ENCODE peak calls at places on chromosomes 5 and 9, in seven cellular contexts. Q, R, C, A, H, D and F are unnamed samples.

GRCh38 chr5:160175438-160176218 is 53.7 kb upstream of the FABP6 start:
- DNase-seq in Q (peak), R (no peak), C (no peak), A (no peak), H (no peak), D (no peak), F (no peak)

GRCh38 chr5:34756781-34757624 is 82.0 kb upstream of the TTC23L start:
- DNase-seq in Q (no peak), R (peak), C (no peak), A (no peak), H (no peak), D (peak), F (no peak)

GRCh38 chr9:129319938-129320481 is 141.9 kb upstream of the IER5L start:
- DNase-seq in Q (no peak), R (no peak), C (peak), A (no peak), H (no peak), D (no peak), F (no peak)

GRCh38 chr5:75331095-75332090 is 5.6 kb upstream of the HMGCR start:
- DNase-seq in Q (no peak), R (no peak), C (no peak), A (no peak), H (no peak), D (no peak), F (no peak)

GRCh38 chr5:67248703-67249589 is 52.3 kb upstream of the CD180 start:
- DNase-seq in Q (no peak), R (no peak), C (no peak), A (no peak), H (no peak), D (peak), F (no peak)

GRCh38 chr5:684771-685216 is 8.4 kb downstream of the TPPP start:
- DNase-seq in Q (no peak), R (no peak), C (peak), A (no peak), H (no peak), D (no peak), F (no peak)

GRCh38 chr5:90182726-90183125 is 226.8 kb downstream of the CETN3 start:
- DNase-seq in Q (no peak), R (no peak), C (no peak), A (no peak), H (no peak), D (peak), F (no peak)

GRCh38 chr9:114521846-114522245 is 16.6 kb upstream of the WHRN start:
- DNase-seq in Q (peak), R (no peak), C (no peak), A (no peak), H (no peak), D (no peak), F (no peak)

GRCh38 chr5:139453683-139454567 is 8.6 kb downstream of the ECSCR start:
- DNase-seq in Q (no peak), R (no peak), C (no peak), A (no peak), H (no peak), D (no peak), F (no peak)

GRCh38 chr5:11322133-11322532 is 561.1 kb upstream of the DAP start:
- DNase-seq in Q (no peak), R (peak), C (no peak), A (no peak), H (no peak), D (peak), F (no peak)

GRCh38 chr5:166772770-166773169 is 1518.7 kb upstream of the WWC1 start:
- DNase-seq in Q (no peak), R (peak), C (no peak), A (no peak), H (no peak), D (peak), F (no peak)

GRCh38 chr5:113042491-113043243 is 66.1 kb downstream of the DCP2 start:
- DNase-seq in Q (no peak), R (no peak), C (no peak), A (no peak), H (no peak), D (no peak), F (no peak)

GRCh38 chr9:36488322-36488838 is 84.3 kb upstream of the MELK start:
- DNase-seq in Q (no peak), R (no peak), C (no peak), A (no peak), H (no peak), D (no peak), F (no peak)

GRCh38 chr5:33370135-33370472 is 70.7 kb upstream of the TARS1 start:
- DNase-seq in Q (peak), R (peak), C (no peak), A (no peak), H (no peak), D (no peak), F (no peak)

GRCh38 chr5:176692835-176693476 is 45.7 kb downstream of the TSPAN17 start:
- DNase-seq in Q (no peak), R (no peak), C (no peak), A (no peak), H (no peak), D (no peak), F (no peak)

GRCh38 chr5:140072812-140073211 is 29.7 kb upstream of the NRG2 start:
- DNase-seq in Q (no peak), R (no peak), C (no peak), A (no peak), H (no peak), D (no peak), F (no peak)

GRCh38 chr5:138372225-138372624 is 19.7 kb downstream of the KDM3B start:
- DNase-seq in Q (no peak), R (no peak), C (no peak), A (no peak), H (no peak), D (no peak), F (no peak)

GRCh38 chr9:97980918-97981827 is 2.0 kb upstream of the ANP32B start:
- DNase-seq in Q (no peak), R (no peak), C (no peak), A (peak), H (no peak), D (no peak), F (no peak)

GRCh38 chr9:111102793-111103474 is 64.7 kb upstream of the LPAR1 start:
- DNase-seq in Q (peak), R (peak), C (no peak), A (no peak), H (no peak), D (peak), F (no peak)

GRCh38 chr5:142012792-142013388 is at the start of gene GNPDA1:
- DNase-seq in Q (peak), R (peak), C (peak), A (peak), H (no peak), D (peak), F (peak)

GRCh38 chr9:124050955-124051354 is 39.4 kb downstream of the LHX2 start:
- DNase-seq in Q (no peak), R (no peak), C (no peak), A (no peak), H (no peak), D (no peak), F (no peak)

GRCh38 chr9:81002242-81002641 is 687.1 kb downstream of the TLE1 start:
- DNase-seq in Q (no peak), R (no peak), C (no peak), A (peak), H (no peak), D (no peak), F (no peak)

GRCh38 chr9:133694686-133695085 is 43.5 kb downstream of the SARDH start:
- DNase-seq in Q (no peak), R (no peak), C (no peak), A (no peak), H (no peak), D (no peak), F (no peak)

GRCh38 chr9:137522746-137523455 is 27.3 kb downstream of the PNPLA7 start:
- DNase-seq in Q (no peak), R (no peak), C (no peak), A (no peak), H (no peak), D (no peak), F (no peak)

GRCh38 chr5:140633081-140633471 is at the start of gene CD14:
- DNase-seq in Q (no peak), R (no peak), C (no peak), A (no peak), H (no peak), D (peak), F (no peak)

GRCh38 chr9:11701706-11702105 is 991.5 kb upstream of the TYRP1 start:
- DNase-seq in Q (no peak), R (no peak), C (no peak), A (no peak), H (no peak), D (no peak), F (no peak)

GRCh38 chr9:133351908-133352634 is 4.1 kb downstream of the RPL7A start:
- DNase-seq in Q (peak), R (peak), C (peak), A (peak), H (peak), D (peak), F (peak)

GRCh38 chr9:102832814-102833213 is 162.3 kb upstream of the CYLC2 start:
- DNase-seq in Q (no peak), R (no peak), C (no peak), A (no peak), H (no peak), D (no peak), F (no peak)

GRCh38 chr9:128006360-128007024 is 25.7 kb upstream of the EEIG1 start:
- DNase-seq in Q (peak), R (peak), C (no peak), A (no peak), H (no peak), D (peak), F (no peak)

GRCh38 chr5:114152656-114153360 is 209.1 kb upstream of the KCNN2 start:
- DNase-seq in Q (peak), R (no peak), C (no peak), A (no peak), H (no peak), D (no peak), F (no peak)

GRCh38 chr9:91755761-91756638 is 194.0 kb downstream of the ROR2 start:
- DNase-seq in Q (no peak), R (no peak), C (no peak), A (no peak), H (no peak), D (no peak), F (no peak)

GRCh38 chr9:129245276-129245675 is 67.2 kb upstream of the IER5L start:
- DNase-seq in Q (peak), R (peak), C (no peak), A (peak), H (no peak), D (peak), F (no peak)

GRCh38 chr5:158889007-158889406 is 210.7 kb downstream of the EBF1 start:
- DNase-seq in Q (no peak), R (no peak), C (no peak), A (no peak), H (no peak), D (no peak), F (no peak)

GRCh38 chr5:166725585-166725984 is 1565.9 kb upstream of the WWC1 start:
- DNase-seq in Q (no peak), R (no peak), C (no peak), A (no peak), H (no peak), D (no peak), F (no peak)

GRCh38 chr5:66680804-66681203 is 84.6 kb downstream of the MAST4 start:
- DNase-seq in Q (no peak), R (no peak), C (no peak), A (peak), H (no peak), D (peak), F (no peak)

GRCh38 chr5:173093597-173093996 is 37.4 kb downstream of the CREBRF start:
- DNase-seq in Q (no peak), R (no peak), C (no peak), A (no peak), H (no peak), D (no peak), F (no peak)

GRCh38 chr5:164484948-164485347 is 979.5 kb downstream of the MAT2B start:
- DNase-seq in Q (no peak), R (no peak), C (no peak), A (no peak), H (no peak), D (no peak), F (no peak)

GRCh38 chr9:19689324-19690087 is 99.3 kb downstream of the SLC24A2 start:
- DNase-seq in Q (peak), R (peak), C (no peak), A (no peak), H (no peak), D (no peak), F (no peak)

DNA sequence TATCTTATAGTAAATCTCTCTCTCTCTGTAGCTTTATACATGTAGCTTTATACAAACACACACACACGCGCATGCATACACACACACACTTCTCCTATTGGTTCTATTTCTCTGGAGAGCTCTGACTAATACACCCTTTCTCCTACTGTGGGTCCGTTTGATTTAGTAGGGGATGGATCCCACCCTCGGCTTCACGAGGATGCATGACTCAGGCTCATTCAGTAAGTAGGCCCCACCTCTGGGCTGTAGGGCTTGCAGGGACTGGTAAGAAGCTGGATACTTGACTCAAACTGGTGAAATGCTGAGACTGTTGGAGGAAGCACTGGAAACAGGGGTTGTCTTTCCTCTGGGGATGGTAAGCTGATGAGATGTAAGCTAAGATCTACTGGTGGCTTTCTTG is 98.7 kb downstream of the SLC24A2 start:
- DNase-seq in Q (peak), R (peak), C (no peak), A (no peak), H (no peak), D (no peak), F (no peak)
- H4K8ac ChIP-seq in Q (no peak), R (no peak), C (no peak), A (no peak), H (no peak), D (no peak), F (no peak)

DNA sequence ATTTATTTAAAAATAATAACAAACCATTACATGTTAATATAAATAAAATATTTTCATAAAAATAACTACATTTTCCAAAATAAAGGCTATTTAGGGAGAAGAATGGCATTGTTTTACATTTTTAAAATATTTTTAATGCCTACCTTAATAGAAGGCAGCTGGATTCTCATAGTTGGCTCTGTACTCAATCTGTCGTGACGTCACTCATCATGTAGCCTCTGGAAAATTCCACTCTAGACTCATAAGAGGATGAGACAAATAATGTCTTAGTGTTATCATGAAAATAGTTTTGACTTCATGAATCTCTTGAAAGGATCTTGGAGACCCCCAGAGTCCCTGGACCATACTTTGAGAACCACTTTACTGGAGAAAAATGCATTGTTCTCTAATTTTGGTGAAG is 93.1 kb downstream of the NXNL2 start:
- DNase-seq in Q (no peak), R (no peak), C (no peak), A (no peak), H (no peak), D (peak), F (no peak)
- H4K8ac ChIP-seq in Q (no peak), R (no peak), C (no peak), A (no peak), H (no peak), D (no peak), F (no peak)

GRCh38 chr5:1794896-1795290 is 4.7 kb downstream of the MRPL36 start:
- DNase-seq in Q (no peak), R (no peak), C (no peak), A (no peak), H (no peak), D (no peak), F (no peak)

GRCh38 chr5:1793301-1793740 is 6.3 kb downstream of the MRPL36 start:
- DNase-seq in Q (peak), R (peak), C (no peak), A (no peak), H (no peak), D (no peak), F (no peak)

GRCh38 chr5:1792842-1793266 is 6.8 kb downstream of the MRPL36 start:
- DNase-seq in Q (peak), R (peak), C (no peak), A (peak), H (no peak), D (no peak), F (no peak)

GRCh38 chr5:1795506-1795905 is 4.1 kb downstream of the MRPL36 start:
- DNase-seq in Q (no peak), R (no peak), C (no peak), A (no peak), H (no peak), D (no peak), F (no peak)

GRCh38 chr5:1793966-1794895 is 5.4 kb downstream of the MRPL36 start:
- DNase-seq in Q (peak), R (peak), C (no peak), A (no peak), H (no peak), D (no peak), F (no peak)
- H4K8ac ChIP-seq in Q (peak), R (no peak), C (no peak), A (no peak), H (no peak), D (no peak), F (peak)

GRCh38 chr9:109519366-109519765 is 21.3 kb upstream of the PTPN3 start:
- DNase-seq in Q (no peak), R (no peak), C (no peak), A (no peak), H (no peak), D (peak), F (no peak)
- H4K8ac ChIP-seq in Q (no peak), R (no peak), C (no peak), A (no peak), H (no peak), D (no peak), F (no peak)

GRCh38 chr5:147753783-147754182 is 28.7 kb downstream of the JAKMIP2 start:
- DNase-seq in Q (no peak), R (peak), C (no peak), A (no peak), H (no peak), D (no peak), F (no peak)
- H4K8ac ChIP-seq in Q (no peak), R (no peak), C (no peak), A (no peak), H (no peak), D (no peak), F (no peak)

GRCh38 chr9:95684516-95684915 is 167.7 kb upstream of the PTCH1 start:
- DNase-seq in Q (no peak), R (no peak), C (no peak), A (no peak), H (no peak), D (no peak), F (no peak)
- H4K8ac ChIP-seq in Q (no peak), R (no peak), C (no peak), A (no peak), H (no peak), D (no peak), F (no peak)

GRCh38 chr9:94899464-94900221 is 173.1 kb downstream of the AOPEP start:
- DNase-seq in Q (no peak), R (no peak), C (no peak), A (no peak), H (no peak), D (no peak), F (no peak)

GRCh38 chr9:94895668-94896067 is 169.2 kb downstream of the AOPEP start:
- DNase-seq in Q (no peak), R (no peak), C (no peak), A (no peak), H (no peak), D (no peak), F (no peak)

GRCh38 chr9:94892675-94893074 is 166.2 kb downstream of the AOPEP start:
- DNase-seq in Q (no peak), R (no peak), C (no peak), A (no peak), H (no peak), D (no peak), F (no peak)

GRCh38 chr9:94894111-94894699 is 167.7 kb downstream of the AOPEP start:
- DNase-seq in Q (no peak), R (no peak), C (no peak), A (no peak), H (no peak), D (no peak), F (no peak)

GRCh38 chr9:94896512-94896911 is 170.0 kb downstream of the AOPEP start:
- DNase-seq in Q (no peak), R (no peak), C (no peak), A (no peak), H (no peak), D (no peak), F (no peak)
- H4K8ac ChIP-seq in Q (no peak), R (no peak), C (no peak), A (no peak), H (no peak), D (no peak), F (no peak)

DNA sequence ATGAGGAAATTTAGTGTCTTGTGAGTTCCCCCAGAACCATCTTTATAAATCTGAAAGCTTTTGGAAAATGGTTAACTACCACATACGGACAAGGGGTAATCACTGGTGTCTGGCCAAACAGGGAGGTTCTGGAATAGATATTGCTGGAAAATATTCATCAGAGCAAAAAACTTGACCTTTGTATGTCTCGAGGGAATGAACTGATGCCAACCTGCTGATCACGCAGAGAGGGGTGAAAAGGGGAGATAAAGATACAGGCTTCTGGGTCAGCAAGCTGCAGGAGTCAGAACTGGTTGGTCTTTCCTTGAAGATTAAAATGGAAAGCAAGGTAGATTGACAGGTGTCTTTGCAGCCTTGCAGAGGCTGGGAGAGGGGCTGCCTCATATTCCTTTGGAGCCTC is 35.5 kb downstream of the PSAT1 start:
- DNase-seq in Q (no peak), R (no peak), C (no peak), A (no peak), H (no peak), D (no peak), F (no peak)
- H4K8ac ChIP-seq in Q (no peak), R (no peak), C (no peak), A (no peak), H (no peak), D (no peak), F (no peak)